ENCODE peak calls at places on chromosome X, in six cellular contexts. One of them, this sample, is unnamed. For H3K9me3, the result is how much of the 10 kb centered on the place peaks cover.

GRCh38 chrX:54754854-54755253 is 43.2 kb downstream of the ITIH6 start:
- DNase-seq in mucosa of descending colon: no peak
- DNase-seq in endothelial cell of umbilical vein: no peak
- DNase-seq in A549: no peak
- DNase-seq in PC-3: no peak
- DNase-seq in sigmoid colon: no peak
- DNase-seq in this sample: no peak

GRCh38 chrX:18410038-18410437 is 15.4 kb upstream of the CDKL5 start:
- DNase-seq in mucosa of descending colon: peak
- DNase-seq in endothelial cell of umbilical vein: peak
- DNase-seq in A549: peak
- DNase-seq in PC-3: peak
- DNase-seq in sigmoid colon: no peak
- DNase-seq in this sample: peak

GRCh38 chrX:2577844-2578444 is 77.2 kb upstream of the DHRSX start:
- DNase-seq in mucosa of descending colon: no peak
- DNase-seq in endothelial cell of umbilical vein: no peak
- DNase-seq in A549: no peak
- DNase-seq in PC-3: no peak
- DNase-seq in sigmoid colon: no peak
- DNase-seq in this sample: no peak

GRCh38 chrX:632391-633042 is 1.9 kb downstream of the SHOX start:
- DNase-seq in mucosa of descending colon: no peak
- DNase-seq in endothelial cell of umbilical vein: no peak
- DNase-seq in A549: no peak
- DNase-seq in PC-3: no peak
- DNase-seq in sigmoid colon: no peak
- DNase-seq in this sample: no peak

GRCh38 chrX:11143931-11144678 is 33.0 kb downstream of the HCCS start:
- DNase-seq in mucosa of descending colon: peak
- DNase-seq in endothelial cell of umbilical vein: peak
- DNase-seq in A549: peak
- DNase-seq in PC-3: peak
- DNase-seq in sigmoid colon: peak
- DNase-seq in this sample: peak

GRCh38 chrX:10893976-10894375 is 217.2 kb upstream of the HCCS start:
- DNase-seq in mucosa of descending colon: no peak
- DNase-seq in endothelial cell of umbilical vein: no peak
- DNase-seq in A549: no peak
- DNase-seq in PC-3: no peak
- DNase-seq in sigmoid colon: no peak
- DNase-seq in this sample: no peak

GRCh38 chrX:46247456-46247855 is 297.8 kb downstream of the ZNF674 start:
- DNase-seq in mucosa of descending colon: no peak
- DNase-seq in endothelial cell of umbilical vein: no peak
- DNase-seq in A549: no peak
- DNase-seq in PC-3: no peak
- DNase-seq in sigmoid colon: no peak
- DNase-seq in this sample: no peak

GRCh38 chrX:15269618-15270521 is at the start of gene ASB9:
- DNase-seq in mucosa of descending colon: peak
- DNase-seq in endothelial cell of umbilical vein: peak
- DNase-seq in A549: peak
- DNase-seq in PC-3: peak
- DNase-seq in sigmoid colon: no peak
- DNase-seq in this sample: peak

GRCh38 chrX:49157194-49157593 is 5.4 kb upstream of the MAGIX start:
- DNase-seq in mucosa of descending colon: no peak
- DNase-seq in endothelial cell of umbilical vein: no peak
- DNase-seq in A549: no peak
- DNase-seq in PC-3: no peak
- DNase-seq in sigmoid colon: no peak
- DNase-seq in this sample: no peak

GRCh38 chrX:107450823-107451509 is 1.5 kb downstream of the FRMPD3 start:
- DNase-seq in mucosa of descending colon: peak
- DNase-seq in endothelial cell of umbilical vein: no peak
- DNase-seq in A549: peak
- DNase-seq in PC-3: no peak
- DNase-seq in sigmoid colon: no peak
- DNase-seq in this sample: peak
- TF ChIP-seq CTCF in mucosa of descending colon: no peak
- TF ChIP-seq CTCF in endothelial cell of umbilical vein: no peak
- TF ChIP-seq CTCF in A549: no peak
- TF ChIP-seq CTCF in PC-3: no peak
- TF ChIP-seq CTCF in sigmoid colon: no peak
- TF ChIP-seq CTCF in this sample: no peak

GRCh38 chrX:40996886-40997530 is 88.2 kb upstream of the USP9X start:
- DNase-seq in mucosa of descending colon: no peak
- DNase-seq in endothelial cell of umbilical vein: peak
- DNase-seq in A549: peak
- DNase-seq in PC-3: peak
- DNase-seq in sigmoid colon: no peak
- DNase-seq in this sample: no peak
- H3K4me3 ChIP-seq in mucosa of descending colon: no peak
- H3K4me3 ChIP-seq in endothelial cell of umbilical vein: no peak
- H3K4me3 ChIP-seq in A549: no peak
- H3K4me3 ChIP-seq in PC-3: peak
- H3K4me3 ChIP-seq in sigmoid colon: no peak
- H3K4me3 ChIP-seq in this sample: no peak

GRCh38 chrX:145620666-145621065 is 197.0 kb upstream of the SLITRK2 start:
- DNase-seq in mucosa of descending colon: no peak
- DNase-seq in endothelial cell of umbilical vein: no peak
- DNase-seq in A549: no peak
- DNase-seq in PC-3: no peak
- DNase-seq in sigmoid colon: no peak
- DNase-seq in this sample: no peak

GRCh38 chrX:145623453-145623852 is 194.2 kb upstream of the SLITRK2 start:
- DNase-seq in mucosa of descending colon: no peak
- DNase-seq in endothelial cell of umbilical vein: no peak
- DNase-seq in A549: no peak
- DNase-seq in PC-3: no peak
- DNase-seq in sigmoid colon: no peak
- DNase-seq in this sample: no peak
- H3K9me3 ChIP-seq in mucosa of descending colon: under half
- H3K9me3 ChIP-seq in endothelial cell of umbilical vein: under half
- H3K9me3 ChIP-seq in A549: under half
- H3K9me3 ChIP-seq in PC-3: under half
- H3K9me3 ChIP-seq in sigmoid colon: under half
- H3K9me3 ChIP-seq in this sample: under half

GRCh38 chrX:121322159-121322558 is 274.7 kb downstream of the GLUD2 start:
- DNase-seq in mucosa of descending colon: peak
- DNase-seq in endothelial cell of umbilical vein: no peak
- DNase-seq in A549: no peak
- DNase-seq in PC-3: peak
- DNase-seq in sigmoid colon: no peak
- DNase-seq in this sample: no peak
- TF ChIP-seq CTCF in mucosa of descending colon: no peak
- TF ChIP-seq CTCF in endothelial cell of umbilical vein: no peak
- TF ChIP-seq CTCF in A549: no peak
- TF ChIP-seq CTCF in PC-3: peak
- TF ChIP-seq CTCF in sigmoid colon: no peak
- TF ChIP-seq CTCF in this sample: no peak

GRCh38 chrX:64395568-64395929 is 297 bp upstream of the MTMR8 start:
- DNase-seq in mucosa of descending colon: no peak
- DNase-seq in endothelial cell of umbilical vein: no peak
- DNase-seq in A549: no peak
- DNase-seq in PC-3: no peak
- DNase-seq in sigmoid colon: no peak
- DNase-seq in this sample: no peak
- H3K4me3 ChIP-seq in mucosa of descending colon: no peak
- H3K4me3 ChIP-seq in endothelial cell of umbilical vein: no peak
- H3K4me3 ChIP-seq in A549: peak
- H3K4me3 ChIP-seq in PC-3: peak
- H3K4me3 ChIP-seq in sigmoid colon: peak
- H3K4me3 ChIP-seq in this sample: peak

GRCh38 chrX:154779261-154779660 is 16.6 kb downstream of the DKC1 start:
- DNase-seq in mucosa of descending colon: no peak
- DNase-seq in endothelial cell of umbilical vein: no peak
- DNase-seq in A549: no peak
- DNase-seq in PC-3: peak
- DNase-seq in sigmoid colon: no peak
- DNase-seq in this sample: no peak

GRCh38 chrX:154775611-154776349 is 13.1 kb downstream of the DKC1 start:
- DNase-seq in mucosa of descending colon: no peak
- DNase-seq in endothelial cell of umbilical vein: no peak
- DNase-seq in A549: no peak
- DNase-seq in PC-3: peak
- DNase-seq in sigmoid colon: no peak
- DNase-seq in this sample: peak

GRCh38 chrX:154780968-154781367 is 18.3 kb downstream of the DKC1 start:
- DNase-seq in mucosa of descending colon: no peak
- DNase-seq in endothelial cell of umbilical vein: no peak
- DNase-seq in A549: no peak
- DNase-seq in PC-3: no peak
- DNase-seq in sigmoid colon: no peak
- DNase-seq in this sample: no peak

GRCh38 chrX:154774622-154775021 is 12.0 kb downstream of the DKC1 start:
- DNase-seq in mucosa of descending colon: no peak
- DNase-seq in endothelial cell of umbilical vein: no peak
- DNase-seq in A549: no peak
- DNase-seq in PC-3: no peak
- DNase-seq in sigmoid colon: no peak
- DNase-seq in this sample: no peak

DNA sequence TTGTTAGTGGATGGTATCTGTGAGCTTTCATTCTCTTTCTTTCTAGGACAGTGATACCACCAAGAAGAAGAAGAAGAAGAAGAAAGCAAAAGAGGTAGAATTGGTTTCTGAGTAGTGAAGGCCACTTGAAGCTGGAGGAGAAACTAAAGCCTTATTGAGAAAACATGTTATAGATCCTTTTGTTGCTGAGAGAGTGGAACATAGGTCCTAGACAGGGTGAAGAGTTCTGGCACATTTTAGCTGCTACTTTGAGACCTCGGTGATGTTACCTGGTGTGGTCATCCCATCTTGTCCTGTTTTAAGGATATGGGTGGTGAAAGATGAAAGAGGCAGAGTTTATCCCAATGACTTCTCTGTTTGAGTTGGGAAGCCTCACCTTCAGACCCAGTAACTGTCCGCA is 14.1 kb downstream of the DKC1 start:
- DNase-seq in mucosa of descending colon: no peak
- DNase-seq in endothelial cell of umbilical vein: no peak
- DNase-seq in A549: no peak
- DNase-seq in PC-3: no peak
- DNase-seq in sigmoid colon: no peak
- DNase-seq in this sample: no peak
- H3K9me3 ChIP-seq in mucosa of descending colon: under half
- H3K9me3 ChIP-seq in endothelial cell of umbilical vein: under half
- H3K9me3 ChIP-seq in A549: under half
- H3K9me3 ChIP-seq in PC-3: under half
- H3K9me3 ChIP-seq in sigmoid colon: under half
- H3K9me3 ChIP-seq in this sample: under half

GRCh38 chrX:133698298-133698697 is 283.0 kb upstream of the GPC4 start:
- DNase-seq in mucosa of descending colon: no peak
- DNase-seq in endothelial cell of umbilical vein: no peak
- DNase-seq in A549: no peak
- DNase-seq in PC-3: peak
- DNase-seq in sigmoid colon: no peak
- DNase-seq in this sample: no peak
- TF ChIP-seq CTCF in mucosa of descending colon: no peak
- TF ChIP-seq CTCF in endothelial cell of umbilical vein: no peak
- TF ChIP-seq CTCF in A549: no peak
- TF ChIP-seq CTCF in PC-3: peak
- TF ChIP-seq CTCF in sigmoid colon: no peak
- TF ChIP-seq CTCF in this sample: no peak

DNA sequence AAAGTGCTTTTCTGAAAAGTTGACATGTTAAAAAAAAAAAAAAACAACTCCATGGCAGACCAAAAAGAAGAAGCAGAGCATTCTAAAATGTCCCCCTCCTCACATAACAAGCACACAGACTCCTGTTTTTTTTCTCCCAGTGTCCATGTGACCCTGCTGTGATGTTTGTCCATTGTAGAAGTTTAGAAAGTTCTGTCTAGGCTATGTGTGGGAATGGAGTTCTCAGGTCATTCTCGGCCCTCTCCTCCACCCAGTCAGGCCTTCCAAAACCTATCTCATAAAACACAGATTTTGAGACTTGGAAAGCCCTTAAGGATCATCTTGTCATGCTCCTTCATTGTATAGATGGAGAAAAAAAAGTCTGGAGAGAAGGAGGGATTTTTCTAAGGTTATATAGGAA is 713 bp downstream of the CLIC2 start:
- DNase-seq in mucosa of descending colon: no peak
- DNase-seq in endothelial cell of umbilical vein: no peak
- DNase-seq in A549: no peak
- DNase-seq in PC-3: no peak
- DNase-seq in sigmoid colon: no peak
- DNase-seq in this sample: no peak
- H3K4me3 ChIP-seq in mucosa of descending colon: no peak
- H3K4me3 ChIP-seq in endothelial cell of umbilical vein: no peak
- H3K4me3 ChIP-seq in A549: no peak
- H3K4me3 ChIP-seq in PC-3: no peak
- H3K4me3 ChIP-seq in sigmoid colon: peak
- H3K4me3 ChIP-seq in this sample: no peak

GRCh38 chrX:53156207-53156596 is 62.3 kb downstream of the KANTR start:
- DNase-seq in mucosa of descending colon: no peak
- DNase-seq in endothelial cell of umbilical vein: no peak
- DNase-seq in A549: no peak
- DNase-seq in PC-3: no peak
- DNase-seq in sigmoid colon: no peak
- DNase-seq in this sample: no peak
- H3K9me3 ChIP-seq in mucosa of descending colon: under half
- H3K9me3 ChIP-seq in endothelial cell of umbilical vein: under half
- H3K9me3 ChIP-seq in A549: under half
- H3K9me3 ChIP-seq in PC-3: under half
- H3K9me3 ChIP-seq in sigmoid colon: under half
- H3K9me3 ChIP-seq in this sample: under half

GRCh38 chrX:154836163-154836562 is 1.7 kb upstream of the SMIM9 start:
- DNase-seq in mucosa of descending colon: no peak
- DNase-seq in endothelial cell of umbilical vein: no peak
- DNase-seq in A549: no peak
- DNase-seq in PC-3: no peak
- DNase-seq in sigmoid colon: no peak
- DNase-seq in this sample: no peak

GRCh38 chrX:154840856-154841255 is 6.4 kb upstream of the SMIM9 start:
- DNase-seq in mucosa of descending colon: no peak
- DNase-seq in endothelial cell of umbilical vein: peak
- DNase-seq in A549: peak
- DNase-seq in PC-3: peak
- DNase-seq in sigmoid colon: no peak
- DNase-seq in this sample: no peak
- TF ChIP-seq CTCF in mucosa of descending colon: no peak
- TF ChIP-seq CTCF in endothelial cell of umbilical vein: peak
- TF ChIP-seq CTCF in A549: peak
- TF ChIP-seq CTCF in PC-3: peak
- TF ChIP-seq CTCF in sigmoid colon: peak
- TF ChIP-seq CTCF in this sample: peak